ENCODE peak calls at places on chromosome 22, in five cellular contexts. One of them, this sample, is unnamed. For H3K36me3, the result is how much of the 10 kb centered on the place peaks cover.

GRCh38 chr22:49102367-49102766 is 725.3 kb downstream of the BRD1 start:
- DNase-seq in Caco-2: no peak
- DNase-seq in CD8-positive, alpha-beta T cell: no peak
- DNase-seq in pancreas: no peak
- DNase-seq in colonic mucosa: no peak
- DNase-seq in this sample: no peak

GRCh38 chr22:37162221-37163095 is 12.7 kb upstream of the IL2RB start:
- DNase-seq in colonic mucosa: no peak
- DNase-seq in CD8-positive, alpha-beta T cell: peak
- DNase-seq in pancreas: no peak
- DNase-seq in Caco-2: no peak
- DNase-seq in this sample: no peak

GRCh38 chr22:29308791-29309262 is 2.4 kb downstream of the GAS2L1 start:
- DNase-seq in pancreas: no peak
- DNase-seq in Caco-2: peak
- DNase-seq in CD8-positive, alpha-beta T cell: peak
- DNase-seq in colonic mucosa: no peak
- DNase-seq in this sample: no peak

GRCh38 chr22:33126881-33127280 is 68.7 kb upstream of the SYN3 start:
- DNase-seq in Caco-2: no peak
- DNase-seq in colonic mucosa: no peak
- DNase-seq in pancreas: no peak
- DNase-seq in CD8-positive, alpha-beta T cell: no peak
- DNase-seq in this sample: no peak

GRCh38 chr22:43449205-43449830 is 37.5 kb downstream of the MPPED1 start:
- DNase-seq in pancreas: no peak
- DNase-seq in CD8-positive, alpha-beta T cell: no peak
- DNase-seq in Caco-2: peak
- DNase-seq in colonic mucosa: no peak
- DNase-seq in this sample: peak

GRCh38 chr22:25569983-25570382 is 5.5 kb downstream of the GRK3 start:
- DNase-seq in pancreas: no peak
- DNase-seq in colonic mucosa: no peak
- DNase-seq in CD8-positive, alpha-beta T cell: no peak
- DNase-seq in Caco-2: no peak
- DNase-seq in this sample: no peak

GRCh38 chr22:24805790-24806662 is at the start of gene SGSM1:
- DNase-seq in Caco-2: peak
- DNase-seq in pancreas: peak
- DNase-seq in CD8-positive, alpha-beta T cell: peak
- DNase-seq in colonic mucosa: peak
- DNase-seq in this sample: peak

GRCh38 chr22:30183861-30184278 is 62.7 kb downstream of the LIF start:
- DNase-seq in CD8-positive, alpha-beta T cell: no peak
- DNase-seq in colonic mucosa: no peak
- DNase-seq in Caco-2: no peak
- DNase-seq in pancreas: no peak
- DNase-seq in this sample: no peak

GRCh38 chr22:36839356-36840073 is 21.3 kb upstream of the NCF4 start:
- DNase-seq in colonic mucosa: no peak
- DNase-seq in Caco-2: no peak
- DNase-seq in CD8-positive, alpha-beta T cell: no peak
- DNase-seq in pancreas: no peak
- DNase-seq in this sample: peak

GRCh38 chr22:48523761-48524160 is 1303.9 kb downstream of the BRD1 start:
- DNase-seq in CD8-positive, alpha-beta T cell: no peak
- DNase-seq in pancreas: no peak
- DNase-seq in colonic mucosa: no peak
- DNase-seq in Caco-2: no peak
- DNase-seq in this sample: no peak

GRCh38 chr22:50419116-50419515 is 55.7 kb downstream of the SBF1 start:
- DNase-seq in pancreas: no peak
- DNase-seq in Caco-2: no peak
- DNase-seq in CD8-positive, alpha-beta T cell: no peak
- DNase-seq in colonic mucosa: no peak
- DNase-seq in this sample: no peak

GRCh38 chr22:50417544-50417943 is 57.3 kb downstream of the SBF1 start:
- DNase-seq in Caco-2: no peak
- DNase-seq in pancreas: no peak
- DNase-seq in colonic mucosa: no peak
- DNase-seq in CD8-positive, alpha-beta T cell: no peak
- DNase-seq in this sample: no peak

GRCh38 chr22:50418624-50419023 is 56.2 kb downstream of the SBF1 start:
- DNase-seq in Caco-2: no peak
- DNase-seq in CD8-positive, alpha-beta T cell: no peak
- DNase-seq in pancreas: no peak
- DNase-seq in colonic mucosa: no peak
- DNase-seq in this sample: no peak

GRCh38 chr22:50415426-50415825 is 59.4 kb downstream of the SBF1 start:
- DNase-seq in CD8-positive, alpha-beta T cell: no peak
- DNase-seq in Caco-2: no peak
- DNase-seq in colonic mucosa: no peak
- DNase-seq in pancreas: no peak
- DNase-seq in this sample: no peak

DNA sequence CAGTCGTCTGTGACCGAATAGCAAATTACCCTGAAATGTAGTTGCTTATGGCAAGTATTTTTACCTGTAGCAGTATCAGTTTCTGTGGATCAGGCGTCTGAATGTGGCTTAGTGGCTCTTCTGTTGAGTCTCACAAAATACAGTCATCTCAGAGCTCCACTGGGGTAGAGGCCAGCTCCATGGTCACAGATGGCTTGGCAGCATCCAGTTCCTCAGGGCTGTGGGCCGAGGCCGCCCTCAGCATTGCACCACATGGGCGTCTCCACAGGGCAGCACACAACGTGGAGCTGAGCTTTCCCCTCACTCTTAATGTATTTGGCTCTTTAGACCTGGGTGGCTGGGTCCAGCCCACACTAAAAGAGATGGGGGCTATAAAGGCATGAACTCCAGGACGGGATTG is 57.8 kb downstream of the SBF1 start:
- DNase-seq in CD8-positive, alpha-beta T cell: no peak
- DNase-seq in pancreas: no peak
- DNase-seq in colonic mucosa: no peak
- DNase-seq in Caco-2: no peak
- DNase-seq in this sample: no peak
- H3K36me3 ChIP-seq in CD8-positive, alpha-beta T cell: half or more
- H3K36me3 ChIP-seq in pancreas: half or more
- H3K36me3 ChIP-seq in colonic mucosa: under half
- H3K36me3 ChIP-seq in Caco-2: under half
- H3K36me3 ChIP-seq in this sample: half or more

GRCh38 chr22:46794067-46794466 is 31.6 kb downstream of the TBC1D22A start:
- DNase-seq in pancreas: no peak
- DNase-seq in colonic mucosa: no peak
- DNase-seq in CD8-positive, alpha-beta T cell: no peak
- DNase-seq in Caco-2: peak
- DNase-seq in this sample: no peak

GRCh38 chr22:46795845-46796565 is 33.6 kb downstream of the TBC1D22A start:
- DNase-seq in Caco-2: peak
- DNase-seq in colonic mucosa: no peak
- DNase-seq in CD8-positive, alpha-beta T cell: no peak
- DNase-seq in pancreas: no peak
- DNase-seq in this sample: no peak

GRCh38 chr22:46796566-46797195 is 34.2 kb downstream of the TBC1D22A start:
- DNase-seq in colonic mucosa: no peak
- DNase-seq in Caco-2: peak
- DNase-seq in CD8-positive, alpha-beta T cell: no peak
- DNase-seq in pancreas: no peak
- DNase-seq in this sample: no peak

GRCh38 chr22:46794491-46794890 is 32.0 kb downstream of the TBC1D22A start:
- DNase-seq in pancreas: no peak
- DNase-seq in CD8-positive, alpha-beta T cell: no peak
- DNase-seq in colonic mucosa: no peak
- DNase-seq in Caco-2: peak
- DNase-seq in this sample: no peak

GRCh38 chr22:46795140-46795539 is 32.7 kb downstream of the TBC1D22A start:
- DNase-seq in Caco-2: peak
- DNase-seq in colonic mucosa: no peak
- DNase-seq in pancreas: no peak
- DNase-seq in CD8-positive, alpha-beta T cell: no peak
- DNase-seq in this sample: no peak
- H3K36me3 ChIP-seq in Caco-2: under half
- H3K36me3 ChIP-seq in colonic mucosa: under half
- H3K36me3 ChIP-seq in pancreas: under half
- H3K36me3 ChIP-seq in CD8-positive, alpha-beta T cell: under half
- H3K36me3 ChIP-seq in this sample: under half

GRCh38 chr22:39426380-39427043 is 26.9 kb downstream of the TAB1 start:
- DNase-seq in colonic mucosa: no peak
- DNase-seq in Caco-2: no peak
- DNase-seq in CD8-positive, alpha-beta T cell: no peak
- DNase-seq in pancreas: no peak
- DNase-seq in this sample: no peak
- H3K36me3 ChIP-seq in colonic mucosa: under half
- H3K36me3 ChIP-seq in Caco-2: under half
- H3K36me3 ChIP-seq in CD8-positive, alpha-beta T cell: under half
- H3K36me3 ChIP-seq in pancreas: half or more
- H3K36me3 ChIP-seq in this sample: under half

GRCh38 chr22:17728786-17729185 is 45.5 kb downstream of the BID start:
- DNase-seq in CD8-positive, alpha-beta T cell: no peak
- DNase-seq in Caco-2: no peak
- DNase-seq in colonic mucosa: no peak
- DNase-seq in pancreas: no peak
- DNase-seq in this sample: no peak

GRCh38 chr22:17732251-17732854 is 41.9 kb downstream of the BID start:
- DNase-seq in CD8-positive, alpha-beta T cell: no peak
- DNase-seq in Caco-2: no peak
- DNase-seq in colonic mucosa: no peak
- DNase-seq in pancreas: no peak
- DNase-seq in this sample: no peak

GRCh38 chr22:17726561-17727243 is 47.6 kb downstream of the BID start:
- DNase-seq in CD8-positive, alpha-beta T cell: no peak
- DNase-seq in colonic mucosa: no peak
- DNase-seq in pancreas: no peak
- DNase-seq in Caco-2: no peak
- DNase-seq in this sample: no peak

GRCh38 chr22:17727244-17727892 is 46.9 kb downstream of the BID start:
- DNase-seq in Caco-2: no peak
- DNase-seq in pancreas: no peak
- DNase-seq in CD8-positive, alpha-beta T cell: no peak
- DNase-seq in colonic mucosa: no peak
- DNase-seq in this sample: no peak

DNA sequence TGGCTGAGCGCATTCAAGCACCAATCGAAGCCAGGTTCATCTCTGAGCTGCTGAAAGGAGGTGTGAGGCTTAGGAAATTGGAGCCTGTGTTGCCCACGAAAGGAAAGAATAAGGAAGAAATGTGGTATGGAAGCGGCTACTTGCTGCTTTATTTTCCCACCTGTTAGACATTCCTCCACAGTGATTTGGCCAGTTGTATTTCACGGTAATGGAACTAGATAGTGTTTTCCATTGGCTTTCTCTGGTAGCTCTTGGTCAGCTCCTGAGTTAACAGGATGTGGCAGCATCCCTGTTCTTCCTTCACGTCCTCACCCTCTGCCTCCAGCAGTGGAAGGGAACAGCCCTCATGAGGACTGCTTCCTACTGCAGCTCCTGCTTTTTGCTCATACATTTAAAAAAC is 44.7 kb downstream of the BID start:
- DNase-seq in CD8-positive, alpha-beta T cell: no peak
- DNase-seq in colonic mucosa: no peak
- DNase-seq in pancreas: no peak
- DNase-seq in Caco-2: no peak
- DNase-seq in this sample: no peak
- H3K36me3 ChIP-seq in CD8-positive, alpha-beta T cell: under half
- H3K36me3 ChIP-seq in colonic mucosa: under half
- H3K36me3 ChIP-seq in pancreas: under half
- H3K36me3 ChIP-seq in Caco-2: under half
- H3K36me3 ChIP-seq in this sample: under half

GRCh38 chr22:35324067-35324466 is 24.4 kb downstream of the TOM1 start:
- DNase-seq in pancreas: no peak
- DNase-seq in Caco-2: no peak
- DNase-seq in CD8-positive, alpha-beta T cell: no peak
- DNase-seq in colonic mucosa: no peak
- DNase-seq in this sample: no peak
- H3K36me3 ChIP-seq in pancreas: half or more
- H3K36me3 ChIP-seq in Caco-2: under half
- H3K36me3 ChIP-seq in CD8-positive, alpha-beta T cell: half or more
- H3K36me3 ChIP-seq in colonic mucosa: under half
- H3K36me3 ChIP-seq in this sample: under half

DNA sequence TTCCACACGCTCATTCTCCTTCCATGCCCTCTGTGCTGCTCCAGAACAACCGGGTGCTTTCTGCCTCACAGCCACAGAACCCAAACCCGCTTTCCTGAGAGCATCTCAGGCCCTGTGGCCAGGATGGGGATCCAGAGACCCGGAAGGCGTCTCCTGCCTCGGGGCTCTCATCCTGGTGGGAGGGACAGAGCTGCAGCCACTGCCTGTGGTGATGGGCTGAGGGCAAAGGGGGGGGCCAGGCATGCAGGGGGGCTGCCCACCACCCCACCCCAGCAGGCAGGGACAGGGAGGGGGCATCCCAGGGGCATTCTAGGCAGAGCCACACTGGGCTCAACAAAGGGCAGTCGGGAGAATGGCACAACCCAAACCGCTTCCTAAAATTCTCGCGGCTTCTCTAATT is 41.4 kb downstream of the CERK start:
- DNase-seq in CD8-positive, alpha-beta T cell: no peak
- DNase-seq in colonic mucosa: no peak
- DNase-seq in Caco-2: no peak
- DNase-seq in pancreas: no peak
- DNase-seq in this sample: no peak
- H3K36me3 ChIP-seq in CD8-positive, alpha-beta T cell: half or more
- H3K36me3 ChIP-seq in colonic mucosa: under half
- H3K36me3 ChIP-seq in Caco-2: under half
- H3K36me3 ChIP-seq in pancreas: half or more
- H3K36me3 ChIP-seq in this sample: half or more

GRCh38 chr22:44776535-44777363 is 24.4 kb downstream of the ARHGAP8 start:
- DNase-seq in colonic mucosa: no peak
- DNase-seq in Caco-2: no peak
- DNase-seq in CD8-positive, alpha-beta T cell: no peak
- DNase-seq in pancreas: no peak
- DNase-seq in this sample: no peak
- H3K36me3 ChIP-seq in colonic mucosa: under half
- H3K36me3 ChIP-seq in Caco-2: under half
- H3K36me3 ChIP-seq in CD8-positive, alpha-beta T cell: under half
- H3K36me3 ChIP-seq in pancreas: under half
- H3K36me3 ChIP-seq in this sample: under half

DNA sequence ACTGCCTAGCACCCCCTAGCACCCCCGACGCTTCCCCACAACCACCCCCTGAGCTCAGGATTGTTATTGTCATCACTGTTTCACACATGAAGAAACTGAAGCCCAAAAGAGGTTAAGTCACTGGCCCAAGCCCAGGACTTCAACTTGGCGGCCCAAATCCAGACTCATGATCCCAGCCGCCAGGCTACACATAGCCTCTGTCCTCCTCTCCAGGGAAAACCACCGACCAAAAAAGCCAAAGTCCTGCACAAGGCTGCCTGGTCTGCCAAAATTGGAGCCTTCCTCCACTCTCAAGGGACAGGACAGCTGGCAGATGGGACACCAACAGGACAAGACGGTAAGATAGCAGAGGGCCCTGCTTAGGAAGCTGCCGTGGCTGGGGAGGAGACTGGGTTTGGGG is 10.8 kb downstream of the L3MBTL2 start:
- DNase-seq in Caco-2: no peak
- DNase-seq in CD8-positive, alpha-beta T cell: no peak
- DNase-seq in colonic mucosa: no peak
- DNase-seq in pancreas: no peak
- DNase-seq in this sample: no peak
- H3K36me3 ChIP-seq in Caco-2: under half
- H3K36me3 ChIP-seq in CD8-positive, alpha-beta T cell: under half
- H3K36me3 ChIP-seq in colonic mucosa: under half
- H3K36me3 ChIP-seq in pancreas: under half
- H3K36me3 ChIP-seq in this sample: under half